ENCODE peak calls at places on chromosomes 6 and 20, in four cellular contexts. P, N, H and Q are unnamed samples.

GRCh38 chr20:45254867-45255266 is 503 bp upstream of the SLPI start:
- DNase-seq in P (no peak), N (no peak), H (no peak), Q (no peak)

GRCh38 chr6:5151955-5152401 is 66.8 kb downstream of the PPP1R3G start:
- DNase-seq in P (peak; percentile 22), N (no peak), H (no peak), Q (no peak)

GRCh38 chr6:33737267-33738026 is 9.3 kb downstream of the IP6K3 start:
- DNase-seq in P (no peak), N (no peak), H (no peak), Q (no peak)

GRCh38 chr6:31901415-31901952 is 402 bp downstream of the ZBTB12 start:
- DNase-seq in P (no peak), N (peak; percentile 76), H (peak; percentile 56), Q (peak; percentile 92)

GRCh38 chr6:162251257-162251656 is 476.3 kb downstream of the PRKN start:
- DNase-seq in P (no peak), N (no peak), H (no peak), Q (no peak)

GRCh38 chr6:9086331-9086730 is 651.0 kb upstream of the SLC35B3 start:
- DNase-seq in P (no peak), N (no peak), H (no peak), Q (no peak)

GRCh38 chr20:57782631-57783041 is 72.8 kb upstream of the PMEPA1 start:
- DNase-seq in P (no peak), N (no peak), H (no peak), Q (no peak)

GRCh38 chr20:33656010-33656782 is 5.9 kb upstream of the C20orf144 start:
- DNase-seq in P (no peak), N (peak; percentile 52), H (no peak), Q (no peak)

GRCh38 chr6:162058281-162058875 is 669.2 kb downstream of the PRKN start:
- DNase-seq in P (no peak), N (no peak), H (no peak), Q (no peak)

GRCh38 chr6:7201444-7201731 is 93.6 kb downstream of the RREB1 start:
- DNase-seq in P (no peak), N (no peak), H (no peak), Q (no peak)

GRCh38 chr20:2701671-2702081 is 9.1 kb downstream of the EBF4 start:
- DNase-seq in P (no peak), N (no peak), H (no peak), Q (no peak)

GRCh38 chr6:1536526-1537429 is 72.9 kb upstream of the FOXC1 start:
- DNase-seq in P (no peak), N (no peak), H (no peak), Q (peak; percentile 37)

GRCh38 chr6:150745896-150746295 is 119.6 kb upstream of the MTHFD1L start:
- DNase-seq in P (no peak), N (no peak), H (no peak), Q (no peak)

GRCh38 chr20:7031222-7031621 is 263.7 kb downstream of the BMP2 start:
- DNase-seq in P (no peak), N (no peak), H (no peak), Q (no peak)

GRCh38 chr20:51417745-51418529 is 124.6 kb downstream of the NFATC2 start:
- DNase-seq in P (no peak), N (no peak), H (no peak), Q (no peak)

GRCh38 chr6:72466971-72467566 is 154.8 kb upstream of the KCNQ5 start:
- DNase-seq in P (no peak), N (no peak), H (no peak), Q (no peak)

GRCh38 chr20:49676581-49677291 is 36.9 kb downstream of the B4GALT5 start:
- DNase-seq in P (no peak), N (no peak), H (no peak), Q (peak; percentile 85)